ENCODE peak calls at places on chromosomes 6 and 20, in seven cellular contexts. One of them, this sample, is unnamed.

GRCh38 chr6:39065561-39065960 is 17.0 kb downstream of the GLP1R start:
- DNase-seq in uterus: no peak
- DNase-seq in hepatocyte: no peak
- DNase-seq in dorsolateral prefrontal cortex: no peak
- DNase-seq in cardiac muscle cell: no peak
- DNase-seq in psoas muscle: no peak
- DNase-seq in pancreas: no peak
- DNase-seq in this sample: no peak

GRCh38 chr20:37408930-37409210 is 62.9 kb downstream of the SRC start:
- DNase-seq in uterus: no peak
- DNase-seq in hepatocyte: no peak
- DNase-seq in dorsolateral prefrontal cortex: no peak
- DNase-seq in cardiac muscle cell: no peak
- DNase-seq in psoas muscle: no peak
- DNase-seq in pancreas: no peak
- DNase-seq in this sample: no peak

GRCh38 chr6:125749864-125750691 is 646 bp downstream of the HEY2 start:
- DNase-seq in uterus: no peak
- DNase-seq in hepatocyte: no peak
- DNase-seq in dorsolateral prefrontal cortex: no peak
- DNase-seq in cardiac muscle cell: peak
- DNase-seq in psoas muscle: peak
- DNase-seq in pancreas: peak
- DNase-seq in this sample: no peak

GRCh38 chr6:84764332-84765049 is at the start of gene TBX18:
- DNase-seq in uterus: peak
- DNase-seq in hepatocyte: peak
- DNase-seq in dorsolateral prefrontal cortex: no peak
- DNase-seq in cardiac muscle cell: peak
- DNase-seq in psoas muscle: peak
- DNase-seq in pancreas: peak
- DNase-seq in this sample: no peak

GRCh38 chr6:26087284-26088115 is at the start of gene HFE:
- DNase-seq in uterus: peak
- DNase-seq in hepatocyte: peak
- DNase-seq in dorsolateral prefrontal cortex: no peak
- DNase-seq in cardiac muscle cell: peak
- DNase-seq in psoas muscle: peak
- DNase-seq in pancreas: peak
- DNase-seq in this sample: peak

GRCh38 chr6:86859513-86859912 is 77.8 kb upstream of the HTR1E start:
- DNase-seq in uterus: no peak
- DNase-seq in hepatocyte: no peak
- DNase-seq in dorsolateral prefrontal cortex: no peak
- DNase-seq in cardiac muscle cell: no peak
- DNase-seq in psoas muscle: no peak
- DNase-seq in pancreas: no peak
- DNase-seq in this sample: no peak

GRCh38 chr6:90403489-90404381 is 107.1 kb upstream of the BACH2 start:
- DNase-seq in uterus: peak
- DNase-seq in hepatocyte: peak
- DNase-seq in dorsolateral prefrontal cortex: no peak
- DNase-seq in cardiac muscle cell: peak
- DNase-seq in psoas muscle: peak
- DNase-seq in pancreas: no peak
- DNase-seq in this sample: no peak

GRCh38 chr6:140590641-140591040 is 1216.2 kb upstream of the CITED2 start:
- DNase-seq in uterus: no peak
- DNase-seq in hepatocyte: no peak
- DNase-seq in dorsolateral prefrontal cortex: no peak
- DNase-seq in cardiac muscle cell: no peak
- DNase-seq in psoas muscle: no peak
- DNase-seq in pancreas: no peak
- DNase-seq in this sample: no peak

GRCh38 chr6:13190391-13190790 is 137.9 kb downstream of the TBC1D7 start:
- DNase-seq in uterus: no peak
- DNase-seq in hepatocyte: no peak
- DNase-seq in dorsolateral prefrontal cortex: no peak
- DNase-seq in cardiac muscle cell: no peak
- DNase-seq in psoas muscle: no peak
- DNase-seq in pancreas: no peak
- DNase-seq in this sample: no peak

GRCh38 chr20:51322164-51322707 is 220.3 kb downstream of the NFATC2 start:
- DNase-seq in uterus: no peak
- DNase-seq in hepatocyte: no peak
- DNase-seq in dorsolateral prefrontal cortex: no peak
- DNase-seq in cardiac muscle cell: peak
- DNase-seq in psoas muscle: no peak
- DNase-seq in pancreas: no peak
- DNase-seq in this sample: no peak

GRCh38 chr6:72271531-72271930 is 350.3 kb upstream of the KCNQ5 start:
- DNase-seq in uterus: no peak
- DNase-seq in hepatocyte: no peak
- DNase-seq in dorsolateral prefrontal cortex: no peak
- DNase-seq in cardiac muscle cell: no peak
- DNase-seq in psoas muscle: no peak
- DNase-seq in pancreas: no peak
- DNase-seq in this sample: no peak

GRCh38 chr6:17417817-17418216 is 24.4 kb downstream of the CAP2 start:
- DNase-seq in uterus: no peak
- DNase-seq in hepatocyte: peak
- DNase-seq in dorsolateral prefrontal cortex: no peak
- DNase-seq in cardiac muscle cell: peak
- DNase-seq in psoas muscle: no peak
- DNase-seq in pancreas: no peak
- DNase-seq in this sample: no peak

GRCh38 chr6:35236223-35236622 is 22.5 kb downstream of the SCUBE3 start:
- DNase-seq in uterus: no peak
- DNase-seq in hepatocyte: no peak
- DNase-seq in dorsolateral prefrontal cortex: no peak
- DNase-seq in cardiac muscle cell: no peak
- DNase-seq in psoas muscle: no peak
- DNase-seq in pancreas: no peak
- DNase-seq in this sample: no peak

GRCh38 chr6:121597654-121598053 is 162.2 kb downstream of the GJA1 start:
- DNase-seq in uterus: no peak
- DNase-seq in hepatocyte: no peak
- DNase-seq in dorsolateral prefrontal cortex: no peak
- DNase-seq in cardiac muscle cell: no peak
- DNase-seq in psoas muscle: no peak
- DNase-seq in pancreas: no peak
- DNase-seq in this sample: no peak

GRCh38 chr6:10837009-10837691 is 1.2 kb downstream of the MAK start:
- DNase-seq in uterus: no peak
- DNase-seq in hepatocyte: peak
- DNase-seq in dorsolateral prefrontal cortex: no peak
- DNase-seq in cardiac muscle cell: peak
- DNase-seq in psoas muscle: no peak
- DNase-seq in pancreas: peak
- DNase-seq in this sample: no peak

GRCh38 chr20:18428490-18429173 is 38.2 kb downstream of the DZANK1 start:
- DNase-seq in uterus: peak
- DNase-seq in hepatocyte: peak
- DNase-seq in dorsolateral prefrontal cortex: no peak
- DNase-seq in cardiac muscle cell: no peak
- DNase-seq in psoas muscle: no peak
- DNase-seq in pancreas: no peak
- DNase-seq in this sample: no peak

GRCh38 chr6:118877806-118878205 is 16.1 kb upstream of the ASF1A start:
- DNase-seq in uterus: no peak
- DNase-seq in hepatocyte: no peak
- DNase-seq in dorsolateral prefrontal cortex: no peak
- DNase-seq in cardiac muscle cell: no peak
- DNase-seq in psoas muscle: no peak
- DNase-seq in pancreas: no peak
- DNase-seq in this sample: no peak

GRCh38 chr6:53048431-53049195 is 16.6 kb upstream of the FBXO9 start:
- DNase-seq in uterus: no peak
- DNase-seq in hepatocyte: no peak
- DNase-seq in dorsolateral prefrontal cortex: no peak
- DNase-seq in cardiac muscle cell: no peak
- DNase-seq in psoas muscle: no peak
- DNase-seq in pancreas: no peak
- DNase-seq in this sample: no peak

GRCh38 chr6:89217308-89217999 is at the start of gene GABRR1:
- DNase-seq in uterus: no peak
- DNase-seq in hepatocyte: no peak
- DNase-seq in dorsolateral prefrontal cortex: no peak
- DNase-seq in cardiac muscle cell: no peak
- DNase-seq in psoas muscle: no peak
- DNase-seq in pancreas: no peak
- DNase-seq in this sample: no peak

GRCh38 chr6:111486475-111486874 is 3.5 kb upstream of the REV3L start:
- DNase-seq in uterus: no peak
- DNase-seq in hepatocyte: no peak
- DNase-seq in dorsolateral prefrontal cortex: no peak
- DNase-seq in cardiac muscle cell: no peak
- DNase-seq in psoas muscle: no peak
- DNase-seq in pancreas: no peak
- DNase-seq in this sample: no peak

GRCh38 chr20:47007826-47008655 is 113.4 kb downstream of the EYA2 start:
- DNase-seq in uterus: no peak
- DNase-seq in hepatocyte: no peak
- DNase-seq in dorsolateral prefrontal cortex: no peak
- DNase-seq in cardiac muscle cell: no peak
- DNase-seq in psoas muscle: no peak
- DNase-seq in pancreas: no peak
- DNase-seq in this sample: no peak

GRCh38 chr6:56851104-56851503 is 103.8 kb upstream of the BEND6 start:
- DNase-seq in uterus: no peak
- DNase-seq in hepatocyte: peak
- DNase-seq in dorsolateral prefrontal cortex: no peak
- DNase-seq in cardiac muscle cell: no peak
- DNase-seq in psoas muscle: no peak
- DNase-seq in pancreas: no peak
- DNase-seq in this sample: no peak

GRCh38 chr6:74177496-74177895 is 481.5 kb downstream of the CD109 start:
- DNase-seq in uterus: no peak
- DNase-seq in hepatocyte: no peak
- DNase-seq in dorsolateral prefrontal cortex: no peak
- DNase-seq in cardiac muscle cell: no peak
- DNase-seq in psoas muscle: peak
- DNase-seq in pancreas: no peak
- DNase-seq in this sample: no peak

GRCh38 chr6:33034554-33034953 is 25.2 kb upstream of the HLA-DOA start:
- DNase-seq in uterus: no peak
- DNase-seq in hepatocyte: no peak
- DNase-seq in dorsolateral prefrontal cortex: no peak
- DNase-seq in cardiac muscle cell: no peak
- DNase-seq in psoas muscle: no peak
- DNase-seq in pancreas: no peak
- DNase-seq in this sample: no peak

GRCh38 chr20:33725607-33726264 is 5.6 kb upstream of the PXMP4 start:
- DNase-seq in uterus: no peak
- DNase-seq in hepatocyte: no peak
- DNase-seq in dorsolateral prefrontal cortex: no peak
- DNase-seq in cardiac muscle cell: no peak
- DNase-seq in psoas muscle: no peak
- DNase-seq in pancreas: no peak
- DNase-seq in this sample: no peak

DNA sequence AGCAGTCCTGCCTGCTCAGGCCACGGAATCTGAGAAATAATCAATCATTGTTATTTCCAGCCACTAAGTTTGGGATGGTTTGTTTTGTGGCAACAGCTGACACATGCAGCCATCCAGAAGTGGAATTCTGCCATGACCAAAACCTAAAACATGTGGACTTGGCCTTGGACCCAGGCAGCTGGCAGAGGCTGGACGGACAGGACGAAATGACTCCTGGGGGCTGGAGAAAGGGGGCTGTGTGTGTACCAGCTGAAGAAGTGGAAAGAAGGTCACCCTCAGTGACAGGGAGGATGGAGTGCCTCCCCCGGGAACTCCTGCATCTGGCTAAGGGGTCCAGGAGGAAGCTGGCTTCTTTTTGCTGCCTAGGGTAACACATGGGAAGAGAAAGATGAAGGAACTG is 14.4 kb downstream of the SERPINB6 start:
- DNase-seq in uterus: no peak
- DNase-seq in hepatocyte: no peak
- DNase-seq in dorsolateral prefrontal cortex: no peak
- DNase-seq in cardiac muscle cell: no peak
- DNase-seq in psoas muscle: no peak
- DNase-seq in pancreas: no peak
- DNase-seq in this sample: no peak
- H3K27ac ChIP-seq in uterus: peak
- H3K27ac ChIP-seq in hepatocyte: no peak
- H3K27ac ChIP-seq in dorsolateral prefrontal cortex: peak
- H3K27ac ChIP-seq in cardiac muscle cell: no peak
- H3K27ac ChIP-seq in psoas muscle: peak
- H3K27ac ChIP-seq in pancreas: no peak
- H3K27ac ChIP-seq in this sample: no peak

DNA sequence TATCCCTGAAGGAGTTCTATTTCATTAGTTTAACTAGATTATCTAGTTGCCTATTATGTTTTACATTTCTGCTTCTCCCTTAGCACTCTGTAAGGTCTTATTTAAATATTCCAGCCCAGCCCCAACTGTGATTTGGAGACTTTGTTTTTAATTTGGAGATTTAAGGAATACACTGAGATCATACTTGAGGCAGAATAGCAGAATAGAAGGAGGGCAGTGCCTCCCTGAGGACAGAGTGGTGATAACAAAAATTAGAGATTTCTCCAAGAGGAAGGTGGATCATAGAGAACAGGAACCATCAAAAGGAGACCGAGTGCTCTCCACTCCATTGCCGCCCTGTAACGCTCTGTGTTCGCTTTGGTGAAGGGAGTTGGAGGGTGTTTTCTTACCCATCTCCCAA is 14.8 kb upstream of the CD164 start:
- DNase-seq in uterus: no peak
- DNase-seq in hepatocyte: no peak
- DNase-seq in dorsolateral prefrontal cortex: no peak
- DNase-seq in cardiac muscle cell: no peak
- DNase-seq in psoas muscle: no peak
- DNase-seq in pancreas: no peak
- DNase-seq in this sample: no peak
- TF ChIP-seq CTCF in uterus: peak
- TF ChIP-seq CTCF in hepatocyte: peak
- TF ChIP-seq CTCF in dorsolateral prefrontal cortex: peak
- TF ChIP-seq CTCF in cardiac muscle cell: peak
- TF ChIP-seq CTCF in psoas muscle: peak
- TF ChIP-seq CTCF in pancreas: no peak
- TF ChIP-seq CTCF in this sample: no peak

DNA sequence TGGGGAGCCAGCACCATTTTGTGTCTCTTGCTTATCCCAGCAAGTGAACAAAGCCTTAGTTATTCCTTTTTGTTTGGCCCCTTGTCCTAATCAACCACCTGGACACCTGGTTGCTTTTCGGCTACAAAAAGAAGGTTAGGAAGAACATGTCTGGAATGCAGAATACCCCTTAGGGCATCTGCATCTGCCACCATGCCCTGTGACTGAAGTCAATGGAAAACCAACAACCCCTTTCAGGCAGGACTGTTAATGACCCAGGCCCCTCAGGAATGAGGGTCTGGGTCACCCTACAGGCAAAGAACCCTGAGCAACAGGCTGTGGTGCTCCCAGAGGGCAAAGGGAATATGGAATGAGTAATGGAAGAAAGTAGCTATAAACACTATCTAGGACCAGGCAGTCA is 78.5 kb downstream of the PDE10A start:
- DNase-seq in uterus: no peak
- DNase-seq in hepatocyte: no peak
- DNase-seq in dorsolateral prefrontal cortex: no peak
- DNase-seq in cardiac muscle cell: no peak
- DNase-seq in psoas muscle: no peak
- DNase-seq in pancreas: no peak
- DNase-seq in this sample: no peak
- H3K27ac ChIP-seq in uterus: no peak
- H3K27ac ChIP-seq in hepatocyte: no peak
- H3K27ac ChIP-seq in dorsolateral prefrontal cortex: no peak
- H3K27ac ChIP-seq in cardiac muscle cell: no peak
- H3K27ac ChIP-seq in psoas muscle: no peak
- H3K27ac ChIP-seq in pancreas: no peak
- H3K27ac ChIP-seq in this sample: no peak

GRCh38 chr20:56181593-56181992 is 66.9 kb upstream of the MC3R start:
- DNase-seq in uterus: no peak
- DNase-seq in hepatocyte: no peak
- DNase-seq in dorsolateral prefrontal cortex: no peak
- DNase-seq in cardiac muscle cell: no peak
- DNase-seq in psoas muscle: no peak
- DNase-seq in pancreas: no peak
- DNase-seq in this sample: no peak
- TF ChIP-seq CTCF in uterus: peak
- TF ChIP-seq CTCF in hepatocyte: peak
- TF ChIP-seq CTCF in dorsolateral prefrontal cortex: peak
- TF ChIP-seq CTCF in cardiac muscle cell: no peak
- TF ChIP-seq CTCF in psoas muscle: peak
- TF ChIP-seq CTCF in pancreas: no peak
- TF ChIP-seq CTCF in this sample: no peak